ENCODE peak calls at places on chromosomes 11 and 22, in ten cellular contexts. V is astrocyte of the cerebellum; H is GM12864; T is lower leg skin; B is astrocyte of the spinal cord; S is HCT116; Z is kidney; U is naive thymus-derived CD4-positive, alpha-beta T cell; Q is sigmoid colon; P is GM23338. I is an unnamed sample.

GRCh38 chr11:32431657-32432056 is 3.7 kb downstream of the WT1 start:
- DNase-seq in B (no peak), T (no peak), S (no peak), Z (no peak), U (no peak), Q (no peak), H (no peak), P (no peak), V (no peak), I (no peak)

GRCh38 chr22:23072035-23072910 is 2.0 kb downstream of the GNAZ start:
- DNase-seq in U (no peak), P (no peak), Z (peak), H (no peak), V (no peak), T (peak), Q (peak), S (no peak), B (peak), I (no peak)

GRCh38 chr11:87007938-87008337 is 29.8 kb upstream of the TMEM135 start:
- DNase-seq in B (peak), S (no peak), H (no peak), Q (no peak), P (no peak), V (peak), U (no peak), Z (no peak), T (no peak), I (peak)

GRCh38 chr11:115664313-115664712 is 160.1 kb upstream of the CADM1 start:
- DNase-seq in B (no peak), S (no peak), P (no peak), H (no peak), T (no peak), V (no peak), U (no peak), Z (no peak), Q (no peak), I (no peak)

GRCh38 chr11:120863359-120863758 is 160.5 kb upstream of the TBCEL start:
- DNase-seq in S (no peak), Q (no peak), U (no peak), V (no peak), B (no peak), T (no peak), P (no peak), Z (no peak), H (no peak), I (no peak)

GRCh38 chr11:1912314-1912878 is 7.1 kb upstream of the TNNT3 start:
- DNase-seq in S (no peak), P (no peak), V (no peak), Z (no peak), H (no peak), Q (no peak), U (no peak), B (no peak), T (no peak), I (no peak)

GRCh38 chr11:43942651-43943356 is 367 bp downstream of the C11orf96 start:
- DNase-seq in P (peak), Q (peak), V (no peak), T (peak), H (no peak), U (no peak), B (peak), Z (no peak), S (no peak), I (peak)

GRCh38 chr11:15941206-15941770 is 415.1 kb downstream of the SOX6 start:
- DNase-seq in T (peak), U (no peak), Z (no peak), V (peak), S (no peak), P (peak), Q (no peak), B (peak), H (no peak), I (peak)

GRCh38 chr11:29482510-29482909 is 534.3 kb downstream of the KCNA4 start:
- DNase-seq in V (no peak), T (no peak), H (no peak), S (no peak), B (no peak), P (no peak), U (no peak), Z (no peak), Q (no peak), I (no peak)

GRCh38 chr11:108025387-108026080 is 16.8 kb downstream of the CUL5 start:
- DNase-seq in S (no peak), Z (no peak), V (no peak), T (no peak), B (no peak), U (no peak), H (peak), Q (no peak), P (peak), I (no peak)

GRCh38 chr11:46489668-46490560 is 98.3 kb upstream of the CHRM4 start:
- DNase-seq in Z (no peak), P (peak), S (peak), B (peak), Q (no peak), U (peak), V (peak), T (no peak), H (no peak), I (peak)

GRCh38 chr22:17303840-17304779 is 65.2 kb upstream of the CECR2 start:
- DNase-seq in P (no peak), U (peak), H (peak), Q (no peak), T (peak), B (no peak), V (no peak), Z (no peak), S (no peak), I (no peak)

GRCh38 chr22:49656291-49656851 is 171.3 kb downstream of the BRD1 start:
- DNase-seq in V (no peak), B (no peak), U (no peak), T (no peak), H (no peak), S (no peak), Q (no peak), Z (peak), P (no peak), I (no peak)
- H3K4me3 ChIP-seq in V (no peak), B (no peak), U (peak), T (peak), H (peak), S (peak), Q (peak), Z (no peak), P (no peak), I (no peak)

DNA sequence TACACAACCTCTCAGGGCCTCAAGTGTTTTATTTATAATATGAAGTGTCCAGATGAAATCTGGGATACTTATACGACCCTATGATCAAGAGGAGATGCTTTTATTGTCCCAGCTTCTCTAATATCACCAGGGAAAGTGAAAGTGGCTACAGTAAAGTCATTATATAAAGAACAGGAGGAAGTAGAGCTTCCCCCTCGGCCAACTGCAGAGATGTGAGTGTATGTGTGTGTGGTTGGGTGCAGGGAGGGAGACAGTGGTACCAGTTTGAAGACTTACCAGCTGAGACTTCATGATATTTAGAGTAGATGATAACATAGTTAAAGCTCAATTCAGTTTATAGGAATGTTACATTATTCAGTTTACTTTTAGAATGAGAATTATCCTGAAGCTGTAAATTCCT is 373.6 kb upstream of the DDI1 start:
- DNase-seq in U (no peak), S (no peak), B (no peak), P (no peak), T (no peak), V (no peak), Z (no peak), H (no peak), Q (no peak), I (no peak)
- H3K4me3 ChIP-seq in U (no peak), S (no peak), B (no peak), P (no peak), T (no peak), V (no peak), Z (no peak), H (no peak), Q (no peak), I (no peak)

DNA sequence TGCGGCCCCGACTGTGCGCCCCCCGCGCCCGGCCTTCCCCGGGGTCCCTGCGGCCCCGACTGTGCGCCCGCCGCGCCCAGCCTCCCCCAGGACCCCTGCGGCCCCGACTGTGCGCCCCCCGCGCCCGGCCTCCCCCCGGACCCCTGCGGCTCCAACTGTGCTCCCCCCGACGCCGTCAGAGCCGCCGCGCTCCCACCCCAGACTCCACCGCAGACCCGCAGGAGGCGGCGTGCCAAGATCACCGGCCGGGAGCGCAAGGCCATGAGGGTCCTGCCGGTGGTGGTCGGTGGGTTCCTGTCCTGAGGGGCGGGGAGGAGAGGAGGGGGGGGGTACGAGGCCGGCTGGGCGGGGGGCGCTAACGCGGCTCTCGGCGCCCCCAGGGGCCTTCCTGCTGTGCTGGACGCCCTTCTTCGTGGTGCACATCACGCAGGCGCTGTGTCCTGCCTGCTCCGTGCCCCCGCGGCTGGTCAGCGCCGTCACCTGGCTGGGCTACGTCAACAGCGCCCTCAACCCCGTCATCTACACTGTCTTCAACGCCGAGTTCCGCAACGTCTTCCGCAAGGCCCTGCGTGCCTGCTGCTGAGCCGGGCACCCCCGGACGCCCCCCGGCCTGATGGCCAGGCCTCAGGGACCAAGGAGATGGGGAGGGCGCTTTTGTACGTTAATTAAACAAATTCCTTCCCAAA is 3.1 kb downstream of the DRD4 start:
- DNase-seq in Q (no peak), H (no peak), P (peak), S (no peak), T (no peak), U (no peak), V (no peak), B (no peak), Z (no peak), I (no peak)
- H3K4me3 ChIP-seq in Q (no peak), H (no peak), P (peak), S (no peak), T (no peak), U (no peak), V (no peak), B (no peak), Z (no peak), I (no peak)

GRCh38 chr22:44182591-44183588 is 2.2 kb downstream of the PARVG start:
- DNase-seq in U (peak), V (no peak), Z (peak), H (no peak), B (no peak), T (no peak), Q (peak), S (no peak), P (no peak), I (no peak)
- H3K4me3 ChIP-seq in U (peak), V (no peak), Z (no peak), H (peak), B (no peak), T (no peak), Q (peak), S (no peak), P (no peak), I (no peak)

GRCh38 chr11:122837528-122838346 is 563 bp upstream of the CRTAM start:
- DNase-seq in Z (no peak), H (no peak), U (no peak), V (no peak), S (no peak), T (no peak), Q (no peak), B (no peak), P (no peak), I (no peak)

GRCh38 chr11:122847437-122847836 is 9.1 kb downstream of the CRTAM start:
- DNase-seq in Z (no peak), V (no peak), U (no peak), S (no peak), Q (no peak), H (no peak), P (no peak), T (no peak), B (no peak), I (no peak)

GRCh38 chr11:122843281-122844150 is 5.2 kb downstream of the CRTAM start:
- DNase-seq in T (no peak), H (no peak), S (no peak), Q (no peak), Z (no peak), P (no peak), V (no peak), B (no peak), U (peak), I (no peak)
- H3K4me3 ChIP-seq in T (no peak), H (no peak), S (no peak), Q (no peak), Z (no peak), P (no peak), V (no peak), B (no peak), U (peak), I (no peak)

GRCh38 chr22:45319319-45319675 is 9.6 kb downstream of the FAM118A start:
- DNase-seq in U (no peak), V (peak), P (peak), Q (peak), H (no peak), B (peak), Z (no peak), T (no peak), S (no peak), I (peak)
- H3K4me3 ChIP-seq in U (peak), V (no peak), P (no peak), Q (no peak), H (peak), B (no peak), Z (no peak), T (no peak), S (no peak), I (no peak)

GRCh38 chr22:29480512-29481264 is 670 bp downstream of the NEFH start:
- DNase-seq in U (peak), S (no peak), B (peak), H (no peak), Q (no peak), V (peak), Z (no peak), P (peak), T (no peak), I (no peak)

GRCh38 chr22:29481265-29482000 is 1.4 kb downstream of the NEFH start:
- DNase-seq in B (no peak), Z (no peak), V (no peak), U (no peak), T (no peak), S (no peak), H (no peak), Q (no peak), P (peak), I (no peak)

GRCh38 chr22:29478326-29479276 is 1.4 kb upstream of the NEFH start:
- DNase-seq in P (peak), V (no peak), T (no peak), Z (no peak), U (peak), S (no peak), H (no peak), Q (no peak), B (no peak), I (no peak)

GRCh38 chr22:29479417-29480261 is at the start of gene NEFH:
- DNase-seq in P (peak), Z (no peak), Q (no peak), U (no peak), V (no peak), T (no peak), H (no peak), S (no peak), B (no peak), I (no peak)

GRCh38 chr22:29480262-29480511 is 169 bp downstream of the NEFH start:
- DNase-seq in B (no peak), Q (no peak), U (no peak), V (no peak), P (no peak), Z (no peak), S (no peak), T (no peak), H (no peak), I (no peak)
- H3K4me3 ChIP-seq in B (no peak), Q (peak), U (no peak), V (peak), P (peak), Z (no peak), S (no peak), T (no peak), H (no peak), I (no peak)

GRCh38 chr22:27512283-27512761 is 289.2 kb downstream of the MN1 start:
- DNase-seq in U (no peak), B (peak), Z (no peak), S (no peak), Q (peak), H (no peak), V (peak), T (peak), P (no peak), I (peak)
- H3K4me3 ChIP-seq in U (no peak), B (no peak), Z (no peak), S (no peak), Q (no peak), H (no peak), V (no peak), T (no peak), P (no peak), I (no peak)

I was measured in MG63.